ENCODE peak calls at places on chromosome 9, in six cellular contexts. X, J, B, Q, G and C are unnamed samples.

GRCh38 chr9:18834740-18835361 is 198.2 kb downstream of the SAXO1 start:
- ATAC-seq in X (no peak), Q (no peak), B (no peak), J (no peak), G (no peak), C (no peak)

GRCh38 chr9:34490760-34491159 is 32.0 kb downstream of the ENHO start:
- ATAC-seq in Q (no peak), G (no peak), J (peak), X (no peak), B (no peak), C (no peak)

GRCh38 chr9:128242828-128243485 is 32.9 kb downstream of the GOLGA2 start:
- ATAC-seq in J (no peak), Q (no peak), B (peak), G (peak), X (peak), C (no peak)

GRCh38 chr9:136617746-136618577 is 44.8 kb upstream of the EGFL7 start:
- ATAC-seq in Q (no peak), X (no peak), J (no peak), B (no peak), G (no peak), C (no peak)

GRCh38 chr9:137612741-137613142 is 6.1 kb upstream of the EHMT1 start:
- ATAC-seq in J (no peak), X (no peak), G (no peak), Q (no peak), B (no peak), C (no peak)

GRCh38 chr9:109248133-109248581 is 72.7 kb downstream of the EPB41L4B start:
- ATAC-seq in Q (no peak), B (no peak), G (no peak), X (no peak), J (no peak), C (no peak)

GRCh38 chr9:76109953-76110352 is 219.5 kb downstream of the PCSK5 start:
- ATAC-seq in G (peak), X (no peak), J (peak), Q (no peak), B (no peak), C (peak)

GRCh38 chr9:1238407-1238806 is 188.2 kb downstream of the DMRT2 start:
- ATAC-seq in G (no peak), J (no peak), X (no peak), Q (no peak), B (no peak), C (peak)

GRCh38 chr9:112849363-112849922 is 41.2 kb downstream of the SLC46A2 start:
- ATAC-seq in Q (no peak), X (no peak), B (no peak), G (peak), J (peak), C (no peak)

GRCh38 chr9:98403715-98404114 is 148.3 kb upstream of the TBC1D2 start:
- ATAC-seq in X (no peak), G (no peak), B (no peak), Q (no peak), J (no peak), C (no peak)

GRCh38 chr9:95753762-95754465 is 121.6 kb upstream of the ERCC6L2 start:
- ATAC-seq in J (no peak), G (peak), B (peak), Q (no peak), X (peak), C (no peak)